ENCODE peak calls at places on chromosomes 5 and 9, in seven cellular contexts. G is PC-3, P is suprapubic skin, M is HL-60, Z is aorta, N is left ventricle myocardium inferior, D is stomach. K is an unnamed sample.

GRCh38 chr5:173627860-173628392 is 11.5 kb upstream of the BOD1 start:
- DNase-seq in D (no peak), Z (no peak), M (no peak), N (no peak), G (no peak), P (no peak), K (no peak)

GRCh38 chr9:71685394-71685793 is 82.9 kb downstream of the CEMIP2 start:
- DNase-seq in G (peak), N (no peak), P (no peak), M (no peak), Z (no peak), D (no peak), K (no peak)

GRCh38 chr5:119336846-119337564 is 18.8 kb upstream of the TNFAIP8 start:
- DNase-seq in D (no peak), G (no peak), N (no peak), Z (no peak), P (no peak), M (no peak), K (no peak)

GRCh38 chr5:1937590-1937989 is 54.9 kb upstream of the IRX4 start:
- DNase-seq in N (no peak), D (no peak), G (no peak), M (no peak), P (no peak), Z (no peak), K (no peak)

GRCh38 chr9:78775211-78775610 is 478.3 kb downstream of the PSAT1 start:
- DNase-seq in P (no peak), N (no peak), G (no peak), Z (no peak), M (no peak), D (no peak), K (no peak)

GRCh38 chr5:61966558-61966957 is 339.4 kb upstream of the KIF2A start:
- DNase-seq in Z (no peak), D (no peak), N (no peak), G (no peak), P (no peak), M (no peak), K (no peak)

GRCh38 chr9:117169089-117169488 is 245.8 kb downstream of the ASTN2 start:
- DNase-seq in P (no peak), N (no peak), Z (no peak), G (no peak), D (no peak), M (no peak), K (no peak)

GRCh38 chr9:3058409-3058808 is 214.5 kb upstream of the PUM3 start:
- DNase-seq in N (no peak), Z (no peak), G (no peak), P (no peak), D (no peak), M (no peak), K (no peak)

GRCh38 chr9:112006361-112007020 is 109.9 kb downstream of the UGCG start:
- DNase-seq in D (no peak), G (no peak), M (no peak), N (no peak), P (no peak), Z (no peak), K (no peak)

GRCh38 chr9:93646640-93647178 is 70.3 kb downstream of the PHF2 start:
- DNase-seq in G (no peak), D (peak), M (no peak), P (no peak), Z (peak), N (no peak), K (no peak)

GRCh38 chr9:9790216-9790872 is 822.5 kb downstream of the PTPRD start:
- DNase-seq in G (peak), Z (no peak), N (no peak), M (no peak), D (no peak), P (no peak), K (no peak)

GRCh38 chr5:168877132-168877895 is 298.1 kb upstream of the PANK3 start:
- DNase-seq in D (no peak), P (no peak), Z (no peak), N (no peak), M (no peak), G (no peak), K (no peak)

GRCh38 chr5:32339198-32339597 is 26.5 kb upstream of the MTMR12 start:
- DNase-seq in M (no peak), P (no peak), D (no peak), N (no peak), Z (no peak), G (peak), K (no peak)

GRCh38 chr5:21895766-21896165 is 957.4 kb downstream of the CDH12 start:
- DNase-seq in G (no peak), N (no peak), M (no peak), Z (no peak), P (no peak), D (no peak), K (no peak)

GRCh38 chr9:137671196-137671538 is 52.4 kb downstream of the EHMT1 start:
- DNase-seq in G (no peak), Z (no peak), N (no peak), M (no peak), D (no peak), P (no peak), K (no peak)

GRCh38 chr9:129380961-129381401 is 202.9 kb upstream of the IER5L start:
- DNase-seq in N (no peak), Z (peak), M (no peak), P (peak), D (no peak), G (no peak), K (no peak)

GRCh38 chr5:97009212-97009898 is 73.5 kb downstream of the LNPEP start:
- DNase-seq in Z (no peak), D (no peak), G (no peak), M (peak), P (no peak), N (no peak), K (no peak)
- H3K27ac ChIP-seq in Z (no peak), D (no peak), G (no peak), M (peak), P (no peak), N (peak), K (no peak)

DNA sequence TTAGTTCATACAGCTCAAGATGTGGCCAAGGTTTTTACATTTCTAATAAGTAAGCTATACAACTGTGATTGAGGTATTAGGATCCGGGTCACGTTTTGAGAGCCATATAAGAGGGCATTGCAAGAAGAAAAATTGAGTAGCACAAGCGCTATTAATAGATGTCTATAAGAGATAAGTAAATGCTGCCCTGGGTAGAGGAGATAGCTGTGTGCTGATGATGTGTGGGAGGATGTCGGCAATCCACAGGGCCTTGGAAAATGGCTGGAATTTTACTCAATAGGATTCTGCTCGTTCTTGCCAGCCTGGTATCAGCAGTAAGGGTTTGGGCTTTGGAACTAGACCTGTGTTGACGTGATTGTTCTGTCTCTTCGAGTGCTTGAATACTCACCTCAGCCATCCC is 41.6 kb downstream of the CSF1R start:
- DNase-seq in N (no peak), G (no peak), Z (no peak), D (no peak), M (no peak), P (no peak), K (no peak)
- H3K27ac ChIP-seq in N (peak), G (no peak), Z (no peak), D (no peak), M (no peak), P (no peak), K (peak)

DNA sequence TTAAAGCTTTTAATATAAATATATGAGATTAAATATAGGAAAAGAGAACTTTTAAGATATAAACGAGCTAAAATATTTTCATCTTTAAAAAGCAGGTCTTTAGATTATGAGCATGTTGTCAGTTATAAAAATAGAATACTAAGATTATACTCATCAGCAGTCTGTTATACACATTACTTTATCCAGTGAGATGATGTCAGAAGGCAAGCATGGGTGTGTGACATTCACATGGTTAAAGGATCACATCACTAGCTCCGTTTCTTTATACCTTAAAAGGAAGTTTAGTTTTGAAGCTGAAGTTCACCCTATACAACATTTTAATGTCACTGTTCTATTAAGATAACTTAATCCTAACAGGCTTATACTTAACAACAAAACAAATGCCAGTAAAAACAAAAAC is 59.7 kb downstream of the RICTOR start:
- DNase-seq in N (no peak), P (no peak), D (no peak), G (no peak), Z (no peak), M (no peak), K (no peak)
- H3K27ac ChIP-seq in N (peak), P (no peak), D (peak), G (no peak), Z (no peak), M (no peak), K (no peak)

GRCh38 chr5:148585988-148586387 is 68.3 kb downstream of the HTR4 start:
- DNase-seq in Z (no peak), D (no peak), P (no peak), N (no peak), G (peak), M (no peak), K (no peak)

GRCh38 chr5:148583421-148583965 is 70.8 kb downstream of the HTR4 start:
- DNase-seq in D (no peak), G (peak), N (no peak), Z (no peak), M (no peak), P (no peak), K (no peak)

GRCh38 chr5:148586796-148587195 is 67.5 kb downstream of the HTR4 start:
- DNase-seq in Z (no peak), M (no peak), P (no peak), D (no peak), G (no peak), N (no peak), K (no peak)

DNA sequence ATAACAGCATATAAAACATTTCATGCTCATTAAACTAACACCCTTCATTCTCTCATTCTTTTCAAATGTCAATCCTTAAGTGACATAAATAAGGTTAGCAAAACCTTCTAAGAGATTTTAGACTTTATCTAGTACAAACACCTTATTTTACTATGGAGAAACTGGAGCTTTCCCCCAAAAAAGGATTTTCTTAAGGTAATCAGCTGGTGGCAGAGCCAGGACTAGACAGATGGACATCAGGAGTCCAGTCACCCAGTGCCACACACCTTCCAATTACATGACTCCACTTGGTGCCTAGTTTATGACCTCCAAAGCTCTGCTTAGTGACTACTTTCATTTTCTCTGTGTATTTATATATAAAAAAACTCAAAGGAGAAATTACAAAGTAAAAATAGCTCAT is 70.2 kb downstream of the HTR4 start:
- DNase-seq in Z (no peak), N (no peak), M (no peak), G (no peak), P (no peak), D (no peak), K (no peak)
- H3K27ac ChIP-seq in Z (no peak), N (no peak), M (no peak), G (no peak), P (no peak), D (no peak), K (no peak)

DNA sequence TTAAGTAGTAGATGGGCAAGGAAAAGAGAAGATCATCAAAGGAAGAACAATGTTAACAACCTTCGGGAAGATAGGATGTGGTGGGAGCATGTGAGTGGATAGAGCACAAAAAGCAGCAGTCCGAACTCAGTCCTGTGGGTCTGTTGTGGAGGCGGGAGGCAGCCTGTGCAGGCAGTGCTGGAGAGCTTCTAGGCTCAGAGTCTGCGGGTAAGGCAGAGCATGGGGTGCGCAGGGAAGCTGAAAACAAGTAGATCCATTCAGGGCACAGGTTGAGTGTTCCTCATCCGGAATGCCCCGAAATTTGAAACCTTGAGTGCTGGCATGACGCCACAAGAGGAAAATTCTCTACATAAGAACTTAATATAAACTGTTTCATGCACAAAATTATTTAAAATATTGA is 84.9 kb downstream of the PPIC start:
- DNase-seq in N (no peak), Z (no peak), G (no peak), P (no peak), M (no peak), D (no peak), K (no peak)
- H3K27ac ChIP-seq in N (no peak), Z (no peak), G (no peak), P (no peak), M (no peak), D (no peak), K (no peak)

GRCh38 chr5:157275403-157275802 is 9.5 kb downstream of the CYFIP2 start:
- DNase-seq in N (no peak), G (no peak), M (no peak), P (no peak), D (no peak), Z (no peak), K (no peak)
- H3K27ac ChIP-seq in N (no peak), G (no peak), M (no peak), P (no peak), D (no peak), Z (no peak), K (no peak)